ENCODE peak calls at places on chromosome 19, in six cellular contexts. W, E, M, X, J and B are unnamed samples.

GRCh38 chr19:42250666-42251531 is 4.0 kb downstream of the ERF start:
- DNase-seq in M (no peak), J (peak; percentile 56), X (peak; percentile 22), W (no peak), E (no peak), B (no peak)

GRCh38 chr19:38152461-38153379 is 71.3 kb downstream of the DPF1 start:
- DNase-seq in W (no peak), X (no peak), E (no peak), J (no peak), M (no peak), B (no peak)

GRCh38 chr19:1655131-1655981 is 2.9 kb upstream of the TCF3 start:
- DNase-seq in M (no peak), E (no peak), X (no peak), J (no peak), W (no peak), B (no peak)

GRCh38 chr19:20038358-20039202 is 725 bp downstream of the ZNF682 start:
- DNase-seq in M (no peak), J (peak; percentile 6), E (no peak), X (no peak), W (no peak), B (no peak)

GRCh38 chr19:45112111-45112827 is 19.3 kb downstream of the PPP1R37 start:
- DNase-seq in E (no peak), J (no peak), W (no peak), M (no peak), X (no peak), B (no peak)

GRCh38 chr19:21352830-21353229 is 6.0 kb upstream of the ZNF738 start:
- DNase-seq in M (no peak), X (no peak), E (no peak), W (no peak), J (no peak), B (no peak)

GRCh38 chr19:58052256-58052655 is 6.8 kb upstream of the ZNF135 start:
- DNase-seq in X (no peak), W (no peak), J (no peak), E (no peak), M (no peak), B (no peak)

GRCh38 chr19:47542030-47542475 is 27.2 kb upstream of the NAPA start:
- DNase-seq in W (no peak), M (no peak), J (peak; percentile 66), E (no peak), X (no peak), B (no peak)

GRCh38 chr19:18995804-18996241 is 37.5 kb downstream of the SUGP2 start:
- DNase-seq in M (peak; percentile 60), X (peak; percentile 15), W (peak; percentile 38), J (peak; percentile 86), E (no peak), B (no peak)

GRCh38 chr19:35266149-35266903 is 2.4 kb upstream of the USF2 start:
- DNase-seq in W (no peak), E (peak; percentile 61), X (no peak), J (no peak), M (no peak), B (peak; percentile 57)

GRCh38 chr19:40147338-40147692 is 43.9 kb upstream of the MAP3K10 start:
- DNase-seq in J (no peak), W (no peak), M (no peak), E (no peak), X (no peak), B (no peak)